ENCODE peak calls at places on chromosomes 12 and 14, in ten cellular contexts. U is H1, E is choroid plexus epithelial cell, T is pancreas, H is fibroblast of mammary gland, O is AG09309, V is IMR-90, K is RWPE2, M is foreskin fibroblast, R is cardiac fibroblast. N is an unnamed sample.

GRCh38 chr14:32226051-32226450 is 23.0 kb upstream of the RNU6-8 start:
- DNase-seq in V (no peak), M (no peak), T (no peak), K (no peak), E (peak), R (peak), O (no peak), U (no peak), H (no peak), N (no peak)

GRCh38 chr14:73143003-73143402 is 6.7 kb downstream of the PSEN1 start:
- DNase-seq in H (no peak), U (no peak), T (no peak), V (no peak), R (no peak), M (no peak), K (no peak), E (no peak), O (no peak), N (no peak)

GRCh38 chr14:105197274-105197673 is 16.2 kb upstream of the NUDT14 start:
- DNase-seq in T (no peak), H (peak), K (no peak), M (peak), R (peak), V (peak), U (no peak), E (peak), O (peak), N (no peak)

GRCh38 chr12:49301759-49302158 is 6.8 kb downstream of the PRPH start:
- DNase-seq in R (no peak), K (no peak), O (no peak), V (no peak), U (no peak), H (no peak), T (no peak), M (no peak), E (no peak), N (no peak)

GRCh38 chr14:70642313-70643235 is 858 bp downstream of the TTC9 start:
- DNase-seq in M (no peak), R (no peak), O (no peak), K (no peak), V (no peak), E (no peak), U (no peak), H (no peak), T (peak), N (no peak)

GRCh38 chr12:69415471-69416275 is 54.5 kb upstream of the FRS2 start:
- DNase-seq in M (peak), H (peak), E (peak), U (peak), T (no peak), O (peak), V (peak), K (no peak), R (peak), N (peak)

GRCh38 chr12:32264995-32265394 is 134.4 kb upstream of the FGD4 start:
- DNase-seq in E (peak), R (peak), K (no peak), M (peak), U (no peak), H (peak), T (no peak), V (peak), O (peak), N (no peak)

GRCh38 chr12:82314406-82314892 is 43.7 kb downstream of the CCDC59 start:
- DNase-seq in T (peak), H (no peak), O (no peak), V (no peak), E (no peak), M (no peak), R (no peak), K (peak), U (peak), N (no peak)

GRCh38 chr12:24948816-24949722 is at the start of gene BCAT1:
- DNase-seq in V (peak), K (no peak), O (peak), U (peak), T (peak), E (peak), M (peak), H (peak), R (peak), N (no peak)

GRCh38 chr12:70830221-70831061 is 90.1 kb downstream of the PTPRR start:
- DNase-seq in E (no peak), K (no peak), T (no peak), M (no peak), V (no peak), O (no peak), U (no peak), R (no peak), H (no peak), N (no peak)

GRCh38 chr12:117587646-117588287 is 226.3 kb upstream of the NOS1 start:
- DNase-seq in U (peak), K (no peak), E (peak), T (peak), V (no peak), H (no peak), O (no peak), M (no peak), R (peak), N (no peak)

GRCh38 chr12:132376464-132376830 is 47.1 kb upstream of the GALNT9 start:
- DNase-seq in M (no peak), K (peak), T (peak), U (no peak), E (no peak), R (no peak), V (no peak), H (no peak), O (no peak), N (no peak)

GRCh38 chr14:95182379-95182778 is 25.1 kb upstream of the DICER1 start:
- DNase-seq in M (no peak), K (no peak), O (no peak), T (no peak), U (no peak), H (no peak), V (no peak), R (no peak), E (no peak), N (no peak)

GRCh38 chr12:122062832-122063690 is 15.5 kb upstream of the MLXIP start:
- DNase-seq in R (peak), K (peak), M (peak), H (peak), O (no peak), U (no peak), V (peak), E (peak), T (peak), N (no peak)

GRCh38 chr12:7498832-7499231 is 4.7 kb downstream of the CD163 start:
- DNase-seq in E (peak), R (peak), H (peak), O (peak), M (peak), K (no peak), T (no peak), V (peak), U (no peak), N (peak)

GRCh38 chr12:116818341-116818856 is 62.8 kb downstream of the HRK start:
- DNase-seq in H (peak), K (no peak), R (peak), V (peak), T (no peak), M (no peak), U (no peak), O (no peak), E (peak), N (no peak)

GRCh38 chr12:105945935-105946334 is 192.8 kb downstream of the NUAK1 start:
- DNase-seq in M (no peak), H (no peak), E (no peak), V (no peak), K (no peak), O (no peak), U (no peak), R (no peak), T (no peak), N (peak)

GRCh38 chr14:55739967-55740707 is 160.1 kb downstream of the KTN1 start:
- DNase-seq in O (no peak), E (no peak), V (no peak), H (no peak), K (no peak), M (no peak), U (no peak), R (peak), T (no peak), N (no peak)

GRCh38 chr14:76280221-76280620 is 95.7 kb upstream of the ESRRB start:
- DNase-seq in V (no peak), U (no peak), E (no peak), R (no peak), T (no peak), K (no peak), O (no peak), M (no peak), H (no peak), N (no peak)

GRCh38 chr12:632102-632696 is 31.0 kb downstream of the NINJ2 start:
- DNase-seq in V (peak), U (no peak), H (peak), O (peak), E (peak), M (peak), T (no peak), K (no peak), R (peak), N (peak)

GRCh38 chr12:103880299-103881142 is 39.5 kb upstream of the NT5DC3 start:
- DNase-seq in O (no peak), M (no peak), H (no peak), U (no peak), E (peak), K (peak), T (no peak), R (no peak), V (no peak), N (no peak)

GRCh38 chr12:117241697-117242096 is 51.4 kb upstream of the FBXO21 start:
- DNase-seq in E (no peak), M (no peak), H (no peak), V (no peak), K (no peak), U (no peak), R (no peak), T (no peak), O (no peak), N (no peak)

GRCh38 chr14:106268013-106268727 is 741.8 kb downstream of the TMEM121 start:
- DNase-seq in V (no peak), H (no peak), E (no peak), M (no peak), T (no peak), U (no peak), O (no peak), K (no peak), R (no peak), N (no peak)

GRCh38 chr14:100292776-100293461 is 13.3 kb downstream of the SLC25A29 start:
- DNase-seq in U (no peak), O (no peak), M (no peak), K (no peak), R (no peak), V (no peak), E (no peak), T (peak), H (no peak), N (no peak)

GRCh38 chr14:71538949-71539659 is 393.1 kb upstream of the RGS6 start:
- DNase-seq in H (peak), R (peak), V (peak), O (peak), T (no peak), U (no peak), E (peak), K (no peak), M (peak), N (no peak)

GRCh38 chr12:113961921-113962710 is 4.0 kb downstream of the RBM19 start:
- DNase-seq in E (peak), U (no peak), O (no peak), T (no peak), M (peak), K (no peak), H (peak), R (peak), V (peak), N (no peak)

GRCh38 chr14:65927871-65928270 is 515.3 kb downstream of the FUT8 start:
- DNase-seq in E (no peak), V (no peak), R (no peak), K (no peak), U (no peak), T (no peak), O (no peak), H (no peak), M (no peak), N (no peak)

GRCh38 chr14:63573579-63573978 is 30.4 kb upstream of the PPP2R5E start:
- DNase-seq in R (peak), K (no peak), T (no peak), M (peak), E (peak), V (peak), O (no peak), H (no peak), U (no peak), N (no peak)

GRCh38 chr14:56813143-56813551 is 2.9 kb upstream of the OTX2 start:
- DNase-seq in O (no peak), R (no peak), H (no peak), M (no peak), K (no peak), E (no peak), U (no peak), T (no peak), V (no peak), N (no peak)

GRCh38 chr14:56817396-56817921 is 7.2 kb upstream of the OTX2 start:
- DNase-seq in H (no peak), E (no peak), U (no peak), K (no peak), T (no peak), O (no peak), R (no peak), V (no peak), M (no peak), N (no peak)

GRCh38 chr14:56815301-56815700 is 5.0 kb upstream of the OTX2 start:
- DNase-seq in K (no peak), T (no peak), U (no peak), V (no peak), R (no peak), H (no peak), O (no peak), M (no peak), E (no peak), N (no peak)

GRCh38 chr14:56814468-56815074 is 4.3 kb upstream of the OTX2 start:
- DNase-seq in H (no peak), T (no peak), O (no peak), M (no peak), V (no peak), K (no peak), E (no peak), U (no peak), R (no peak), N (no peak)

GRCh38 chr14:56816575-56817391 is 6.5 kb upstream of the OTX2 start:
- DNase-seq in T (no peak), U (no peak), M (no peak), K (no peak), R (no peak), O (no peak), E (no peak), H (no peak), V (no peak), N (no peak)
- H3K4me3 ChIP-seq in T (no peak), U (peak), M (no peak), K (no peak), R (no peak), O (no peak), E (no peak), H (no peak), V (no peak), N (no peak)

DNA sequence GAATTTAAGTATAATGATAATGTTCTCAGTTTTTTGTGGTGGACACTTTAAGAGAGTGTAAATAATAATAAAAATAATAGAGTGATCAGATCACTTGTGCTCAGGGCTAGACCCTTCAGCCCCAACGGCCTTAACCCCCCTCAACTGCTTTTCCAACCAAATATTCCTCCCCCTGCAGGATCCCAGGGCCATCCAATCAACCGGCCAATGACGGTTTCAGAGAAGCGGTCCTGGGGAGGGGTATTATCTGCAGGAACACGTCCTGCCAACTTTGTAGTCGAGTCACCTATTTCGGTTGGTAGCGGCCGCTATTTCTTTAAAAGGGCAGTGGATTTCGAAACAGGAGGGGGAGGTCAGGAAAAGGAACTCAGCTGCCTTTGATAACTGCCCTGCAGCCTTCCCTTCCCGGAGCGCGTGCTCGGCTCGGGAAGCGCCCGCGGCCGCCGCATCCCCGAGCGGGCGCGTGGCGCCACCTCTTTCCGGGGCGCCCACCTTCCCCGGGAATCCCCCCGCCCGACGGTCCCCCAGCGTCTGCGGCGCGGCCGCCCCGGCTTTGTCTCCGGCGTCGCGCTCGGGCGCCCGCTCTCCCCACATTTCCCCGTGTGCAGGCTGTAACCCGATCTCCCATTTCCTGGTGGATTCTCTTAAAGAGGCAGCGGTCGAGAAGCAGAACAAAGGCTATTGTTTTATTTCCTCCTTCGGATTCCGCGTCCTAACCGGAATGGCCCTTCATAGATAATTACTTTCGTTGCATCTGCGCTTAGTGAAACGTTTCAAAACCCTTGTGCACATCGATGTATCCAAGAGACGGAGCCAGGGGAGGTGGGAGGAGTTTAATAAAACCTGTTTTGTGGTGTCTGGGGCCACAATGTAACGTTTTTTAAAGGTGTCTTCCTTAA is 711 bp upstream of the ETV6 start:
- DNase-seq in T (peak), K (no peak), M (peak), H (peak), U (peak), O (no peak), E (peak), R (peak), V (peak), N (peak)
- TF ChIP-seq CTCF in T (no peak), K (no peak), M (no peak), H (no peak), U (peak), O (peak), E (peak), R (no peak), V (no peak), N (no peak)

GRCh38 chr14:36173161-36173560 is 3.4 kb downstream of the PTCSC3 start:
- DNase-seq in M (no peak), U (no peak), V (no peak), O (no peak), K (no peak), E (no peak), T (no peak), R (no peak), H (no peak), N (no peak)
- H3K4me3 ChIP-seq in M (no peak), U (no peak), V (no peak), O (no peak), K (no peak), E (no peak), T (no peak), R (no peak), H (no peak), N (no peak)

DNA sequence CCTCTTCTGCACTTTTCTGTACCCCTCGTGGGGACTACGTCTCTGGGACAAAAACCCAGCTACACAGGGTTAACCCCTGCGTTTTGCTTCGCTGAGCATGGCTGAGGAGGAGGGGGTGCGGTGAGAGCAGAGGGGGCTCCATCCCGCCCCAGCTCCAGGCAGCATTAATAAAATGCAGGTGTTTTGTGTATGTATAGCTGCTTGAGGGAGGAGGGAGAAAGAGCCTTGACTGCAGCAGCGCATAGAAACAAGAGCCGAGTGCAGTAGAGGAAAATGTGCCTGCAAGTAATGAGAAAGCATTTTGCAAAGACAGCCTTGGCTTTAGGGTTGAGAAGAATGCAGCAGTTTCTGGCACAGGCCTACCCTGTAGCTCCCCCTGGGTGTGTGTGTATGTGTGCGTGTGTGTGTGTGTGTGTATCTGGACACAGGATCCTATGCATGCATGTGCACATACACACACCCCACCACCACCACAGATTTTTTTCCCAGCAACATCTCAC is 103.9 kb downstream of the ZFP36L1 start:
- DNase-seq in K (no peak), T (no peak), H (peak), U (no peak), O (peak), E (peak), R (peak), V (peak), M (no peak), N (no peak)
- TF ChIP-seq CTCF in K (no peak), T (no peak), H (peak), U (no peak), O (no peak), E (peak), R (no peak), V (peak), M (peak), N (no peak)

GRCh38 chr14:21503376-21503775 is 7.8 kb downstream of the METTL3 start:
- DNase-seq in H (no peak), M (no peak), T (no peak), K (no peak), V (no peak), U (no peak), E (no peak), O (no peak), R (no peak), N (no peak)

GRCh38 chr14:21506557-21506956 is 4.6 kb downstream of the METTL3 start:
- DNase-seq in U (no peak), H (no peak), V (no peak), T (no peak), K (no peak), O (no peak), M (no peak), R (no peak), E (no peak), N (no peak)

GRCh38 chr14:21501568-21501967 is 9.6 kb downstream of the METTL3 start:
- DNase-seq in U (no peak), K (no peak), T (no peak), M (no peak), H (no peak), V (no peak), R (no peak), E (no peak), O (no peak), N (no peak)

GRCh38 chr14:21509432-21510143 is 1.6 kb downstream of the METTL3 start:
- DNase-seq in M (no peak), R (no peak), H (no peak), U (no peak), E (no peak), T (no peak), O (no peak), K (no peak), V (no peak), N (no peak)

GRCh38 chr14:21505009-21505553 is 6.1 kb downstream of the METTL3 start:
- DNase-seq in T (no peak), O (no peak), M (no peak), R (no peak), K (no peak), E (peak), H (no peak), V (no peak), U (no peak), N (no peak)
- H3K4me3 ChIP-seq in T (no peak), O (no peak), M (no peak), R (no peak), K (no peak), E (no peak), H (no peak), V (no peak), U (no peak), N (no peak)

GRCh38 chr12:85029456-85029855 is 6.6 kb downstream of the TSPAN19 start:
- DNase-seq in U (no peak), M (no peak), O (no peak), E (peak), R (peak), V (peak), T (no peak), K (no peak), H (peak), N (peak)
- TF ChIP-seq CTCF in U (peak), M (no peak), O (peak), E (peak), R (peak), V (peak), T (no peak), K (peak), H (peak), N (no peak)

GRCh38 chr12:115227137-115227615 is 543.2 kb upstream of the TBX3 start:
- DNase-seq in R (peak), O (peak), H (peak), E (peak), T (no peak), K (peak), U (no peak), M (peak), V (peak), N (no peak)
- H3K4me3 ChIP-seq in R (no peak), O (no peak), H (no peak), E (no peak), T (no peak), K (no peak), U (no peak), M (no peak), V (no peak), N (no peak)

GRCh38 chr12:123801573-123802178 is 39.6 kb downstream of the DNAH10 start:
- DNase-seq in H (peak), U (no peak), R (peak), O (peak), M (peak), V (peak), T (no peak), E (peak), K (no peak), N (peak)
- TF ChIP-seq CTCF in H (peak), U (peak), R (peak), O (peak), M (peak), V (peak), T (no peak), E (peak), K (peak), N (no peak)

N was measured in astrocyte of the cerebellum.